ENCODE peak calls at places on chromosomes 11 and 22, in ten cellular contexts. One of them, this sample, is unnamed.

GRCh38 chr11:89521294-89521693 is 30.1 kb upstream of the NOX4 start:
- DNase-seq in endothelial cell of umbilical vein: no peak
- DNase-seq in C1 segment of cervical spinal cord: no peak
- DNase-seq in SHP77: no peak
- DNase-seq in GM04503: peak; percentile 1
- DNase-seq in mucosa of descending colon: no peak
- DNase-seq in effector CD4-positive, alpha-beta T cell: no peak
- DNase-seq in Caco-2: no peak
- DNase-seq in HAP-1: no peak
- DNase-seq in SJSA1: peak; percentile 42
- DNase-seq in this sample: no peak

GRCh38 chr22:49884075-49884474 is 30.4 kb downstream of the ZBED4 start:
- DNase-seq in SHP77: no peak
- DNase-seq in HAP-1: no peak
- DNase-seq in GM04503: no peak
- DNase-seq in C1 segment of cervical spinal cord: no peak
- DNase-seq in effector CD4-positive, alpha-beta T cell: no peak
- DNase-seq in endothelial cell of umbilical vein: no peak
- DNase-seq in mucosa of descending colon: no peak
- DNase-seq in Caco-2: no peak
- DNase-seq in SJSA1: no peak
- DNase-seq in this sample: no peak

GRCh38 chr11:119578466-119579220 is 150.4 kb downstream of the NECTIN1 start:
- DNase-seq in endothelial cell of umbilical vein: no peak
- DNase-seq in Caco-2: no peak
- DNase-seq in SHP77: peak; percentile 31
- DNase-seq in HAP-1: peak; percentile 48
- DNase-seq in effector CD4-positive, alpha-beta T cell: no peak
- DNase-seq in C1 segment of cervical spinal cord: no peak
- DNase-seq in SJSA1: no peak
- DNase-seq in GM04503: no peak
- DNase-seq in mucosa of descending colon: no peak
- DNase-seq in this sample: no peak

GRCh38 chr11:111001986-111002616 is 243.4 kb upstream of the POU2AF2 start:
- DNase-seq in endothelial cell of umbilical vein: peak; percentile 7
- DNase-seq in GM04503: peak; percentile 62
- DNase-seq in effector CD4-positive, alpha-beta T cell: no peak
- DNase-seq in C1 segment of cervical spinal cord: no peak
- DNase-seq in SHP77: no peak
- DNase-seq in SJSA1: peak; percentile 3
- DNase-seq in HAP-1: no peak
- DNase-seq in mucosa of descending colon: peak; percentile 16
- DNase-seq in Caco-2: no peak
- DNase-seq in this sample: no peak

GRCh38 chr22:24156146-24156914 is 25.0 kb upstream of the SUSD2 start:
- DNase-seq in Caco-2: no peak
- DNase-seq in effector CD4-positive, alpha-beta T cell: peak; percentile 43
- DNase-seq in SHP77: peak; percentile 24
- DNase-seq in HAP-1: no peak
- DNase-seq in endothelial cell of umbilical vein: peak; percentile 55
- DNase-seq in GM04503: no peak
- DNase-seq in C1 segment of cervical spinal cord: no peak
- DNase-seq in mucosa of descending colon: no peak
- DNase-seq in SJSA1: no peak
- DNase-seq in this sample: no peak

GRCh38 chr22:36541831-36542391 is 12.9 kb upstream of the EIF3D start:
- DNase-seq in GM04503: peak; percentile 82
- DNase-seq in HAP-1: no peak
- DNase-seq in effector CD4-positive, alpha-beta T cell: no peak
- DNase-seq in endothelial cell of umbilical vein: peak; percentile 67
- DNase-seq in SHP77: no peak
- DNase-seq in SJSA1: peak; percentile 32
- DNase-seq in mucosa of descending colon: no peak
- DNase-seq in Caco-2: no peak
- DNase-seq in C1 segment of cervical spinal cord: no peak
- DNase-seq in this sample: peak; percentile 79

GRCh38 chr22:24284747-24285203 is 14.1 kb downstream of the SPECC1L start:
- DNase-seq in GM04503: no peak
- DNase-seq in effector CD4-positive, alpha-beta T cell: no peak
- DNase-seq in Caco-2: no peak
- DNase-seq in SHP77: no peak
- DNase-seq in mucosa of descending colon: no peak
- DNase-seq in HAP-1: no peak
- DNase-seq in SJSA1: peak; percentile 55
- DNase-seq in endothelial cell of umbilical vein: peak; percentile 32
- DNase-seq in C1 segment of cervical spinal cord: no peak
- DNase-seq in this sample: no peak

GRCh38 chr11:8871283-8871775 is 39.7 kb upstream of the AKIP1 start:
- DNase-seq in SHP77: peak; percentile 55
- DNase-seq in mucosa of descending colon: peak; percentile 62
- DNase-seq in SJSA1: peak; percentile 70
- DNase-seq in effector CD4-positive, alpha-beta T cell: no peak
- DNase-seq in C1 segment of cervical spinal cord: peak; percentile 64
- DNase-seq in endothelial cell of umbilical vein: peak; percentile 72
- DNase-seq in Caco-2: peak; percentile 69
- DNase-seq in GM04503: peak; percentile 81
- DNase-seq in HAP-1: peak; percentile 90
- DNase-seq in this sample: peak; percentile 25

GRCh38 chr11:72307439-72307838 is 63.5 kb upstream of the PHOX2A start:
- DNase-seq in endothelial cell of umbilical vein: no peak
- DNase-seq in SJSA1: no peak
- DNase-seq in SHP77: no peak
- DNase-seq in C1 segment of cervical spinal cord: no peak
- DNase-seq in HAP-1: no peak
- DNase-seq in Caco-2: no peak
- DNase-seq in GM04503: no peak
- DNase-seq in mucosa of descending colon: no peak
- DNase-seq in effector CD4-positive, alpha-beta T cell: no peak
- DNase-seq in this sample: no peak

GRCh38 chr11:31487848-31488247 is 21.6 kb downstream of the IMMP1L start:
- DNase-seq in SJSA1: peak; percentile 24
- DNase-seq in SHP77: peak; percentile 24
- DNase-seq in C1 segment of cervical spinal cord: no peak
- DNase-seq in GM04503: no peak
- DNase-seq in effector CD4-positive, alpha-beta T cell: no peak
- DNase-seq in endothelial cell of umbilical vein: peak; percentile 74
- DNase-seq in HAP-1: peak; percentile 49
- DNase-seq in Caco-2: peak; percentile 32
- DNase-seq in mucosa of descending colon: peak; percentile 20
- DNase-seq in this sample: no peak

GRCh38 chr11:15336016-15336415 is 221.3 kb downstream of the INSC start:
- DNase-seq in SHP77: no peak
- DNase-seq in SJSA1: no peak
- DNase-seq in HAP-1: no peak
- DNase-seq in C1 segment of cervical spinal cord: no peak
- DNase-seq in Caco-2: no peak
- DNase-seq in mucosa of descending colon: no peak
- DNase-seq in endothelial cell of umbilical vein: no peak
- DNase-seq in effector CD4-positive, alpha-beta T cell: no peak
- DNase-seq in GM04503: no peak
- DNase-seq in this sample: no peak

GRCh38 chr11:12269104-12269441 is 108.3 kb upstream of the PARVA start:
- DNase-seq in effector CD4-positive, alpha-beta T cell: no peak
- DNase-seq in HAP-1: no peak
- DNase-seq in C1 segment of cervical spinal cord: no peak
- DNase-seq in mucosa of descending colon: no peak
- DNase-seq in SJSA1: no peak
- DNase-seq in endothelial cell of umbilical vein: peak; percentile 55
- DNase-seq in SHP77: no peak
- DNase-seq in Caco-2: no peak
- DNase-seq in GM04503: peak; percentile 57
- DNase-seq in this sample: no peak

GRCh38 chr11:57277845-57278720 is 41.0 kb upstream of the APLNR start:
- DNase-seq in C1 segment of cervical spinal cord: peak; percentile 46
- DNase-seq in SJSA1: peak; percentile 84
- DNase-seq in endothelial cell of umbilical vein: peak; percentile 92
- DNase-seq in effector CD4-positive, alpha-beta T cell: no peak
- DNase-seq in Caco-2: peak; percentile 84
- DNase-seq in SHP77: peak; percentile 41
- DNase-seq in HAP-1: peak; percentile 86
- DNase-seq in GM04503: peak; percentile 54
- DNase-seq in mucosa of descending colon: peak; percentile 84
- DNase-seq in this sample: peak; percentile 67

GRCh38 chr22:16959345-16959930 is 48.6 kb downstream of the GAB4 start:
- DNase-seq in effector CD4-positive, alpha-beta T cell: no peak
- DNase-seq in GM04503: no peak
- DNase-seq in HAP-1: no peak
- DNase-seq in Caco-2: no peak
- DNase-seq in C1 segment of cervical spinal cord: no peak
- DNase-seq in SJSA1: no peak
- DNase-seq in mucosa of descending colon: no peak
- DNase-seq in endothelial cell of umbilical vein: no peak
- DNase-seq in SHP77: no peak
- DNase-seq in this sample: no peak

GRCh38 chr11:69539416-69540117 is 58.1 kb downstream of the LINC01488 start:
- DNase-seq in C1 segment of cervical spinal cord: peak; percentile 65
- DNase-seq in mucosa of descending colon: peak; percentile 38
- DNase-seq in Caco-2: no peak
- DNase-seq in effector CD4-positive, alpha-beta T cell: no peak
- DNase-seq in GM04503: no peak
- DNase-seq in SHP77: no peak
- DNase-seq in SJSA1: no peak
- DNase-seq in HAP-1: no peak
- DNase-seq in endothelial cell of umbilical vein: no peak
- DNase-seq in this sample: no peak

GRCh38 chr11:518463-519202 is 11.6 kb upstream of the RNH1 start:
- DNase-seq in endothelial cell of umbilical vein: peak; percentile 97
- DNase-seq in effector CD4-positive, alpha-beta T cell: peak; percentile 87
- DNase-seq in Caco-2: peak; percentile 93
- DNase-seq in C1 segment of cervical spinal cord: no peak
- DNase-seq in GM04503: peak; percentile 89
- DNase-seq in mucosa of descending colon: peak; percentile 93
- DNase-seq in SHP77: peak; percentile 69
- DNase-seq in SJSA1: peak; percentile 95
- DNase-seq in HAP-1: peak; percentile 51
- DNase-seq in this sample: peak; percentile 95

GRCh38 chr22:30697975-30698374 is 3.3 kb downstream of the OSBP2 start:
- DNase-seq in SHP77: no peak
- DNase-seq in SJSA1: no peak
- DNase-seq in GM04503: no peak
- DNase-seq in mucosa of descending colon: no peak
- DNase-seq in Caco-2: no peak
- DNase-seq in endothelial cell of umbilical vein: no peak
- DNase-seq in effector CD4-positive, alpha-beta T cell: no peak
- DNase-seq in C1 segment of cervical spinal cord: no peak
- DNase-seq in HAP-1: no peak
- DNase-seq in this sample: no peak

GRCh38 chr11:93967944-93968343 is 53.2 kb upstream of the HEPHL1 start:
- DNase-seq in HAP-1: no peak
- DNase-seq in mucosa of descending colon: no peak
- DNase-seq in C1 segment of cervical spinal cord: no peak
- DNase-seq in SJSA1: no peak
- DNase-seq in effector CD4-positive, alpha-beta T cell: no peak
- DNase-seq in GM04503: no peak
- DNase-seq in endothelial cell of umbilical vein: no peak
- DNase-seq in Caco-2: no peak
- DNase-seq in SHP77: no peak
- DNase-seq in this sample: no peak

GRCh38 chr11:119323532-119324033 is 6.7 kb upstream of the MCAM start:
- DNase-seq in HAP-1: peak; percentile 56
- DNase-seq in effector CD4-positive, alpha-beta T cell: peak; percentile 75
- DNase-seq in SHP77: peak; percentile 55
- DNase-seq in endothelial cell of umbilical vein: peak; percentile 76
- DNase-seq in GM04503: no peak
- DNase-seq in mucosa of descending colon: peak; percentile 91
- DNase-seq in C1 segment of cervical spinal cord: peak; percentile 71
- DNase-seq in SJSA1: peak; percentile 27
- DNase-seq in Caco-2: peak; percentile 89
- DNase-seq in this sample: peak; percentile 27

GRCh38 chr11:123800041-123800440 is 6.1 kb downstream of the OR6M1 start:
- DNase-seq in SJSA1: no peak
- DNase-seq in C1 segment of cervical spinal cord: no peak
- DNase-seq in Caco-2: no peak
- DNase-seq in HAP-1: no peak
- DNase-seq in endothelial cell of umbilical vein: no peak
- DNase-seq in SHP77: no peak
- DNase-seq in effector CD4-positive, alpha-beta T cell: no peak
- DNase-seq in mucosa of descending colon: no peak
- DNase-seq in GM04503: no peak
- DNase-seq in this sample: no peak

GRCh38 chr22:36870250-36870649 is 9.4 kb downstream of the NCF4 start:
- DNase-seq in GM04503: no peak
- DNase-seq in SJSA1: no peak
- DNase-seq in mucosa of descending colon: no peak
- DNase-seq in effector CD4-positive, alpha-beta T cell: no peak
- DNase-seq in SHP77: no peak
- DNase-seq in C1 segment of cervical spinal cord: no peak
- DNase-seq in endothelial cell of umbilical vein: no peak
- DNase-seq in HAP-1: no peak
- DNase-seq in Caco-2: no peak
- DNase-seq in this sample: no peak

GRCh38 chr11:125128450-125128849 is 17.0 kb upstream of the TMEM218 start:
- DNase-seq in effector CD4-positive, alpha-beta T cell: no peak
- DNase-seq in GM04503: peak; percentile 17
- DNase-seq in SJSA1: no peak
- DNase-seq in SHP77: no peak
- DNase-seq in endothelial cell of umbilical vein: no peak
- DNase-seq in Caco-2: no peak
- DNase-seq in HAP-1: no peak
- DNase-seq in C1 segment of cervical spinal cord: no peak
- DNase-seq in mucosa of descending colon: no peak
- DNase-seq in this sample: no peak

GRCh38 chr22:25510926-25511325 is 53.5 kb upstream of the GRK3 start:
- DNase-seq in mucosa of descending colon: peak; percentile 29
- DNase-seq in C1 segment of cervical spinal cord: no peak
- DNase-seq in effector CD4-positive, alpha-beta T cell: no peak
- DNase-seq in SHP77: no peak
- DNase-seq in Caco-2: no peak
- DNase-seq in endothelial cell of umbilical vein: no peak
- DNase-seq in GM04503: no peak
- DNase-seq in SJSA1: no peak
- DNase-seq in HAP-1: no peak
- DNase-seq in this sample: no peak

This sample was measured in T1000.